ENCODE peak calls at places on chromosomes 7 and 10, in nine cellular contexts. R is uterus, L is tibial nerve, C is transverse colon, K is prostate gland, N is esophagus squamous epithelium, Y is ovary, F is Peyer's patch, E is A549. P is an unnamed sample. For H3K4me1, the result is how much of the 10 kb centered on the place peaks cover.

GRCh38 chr7:129438839-129439640 is 4.8 kb downstream of the STRIP2 start:
- DNase-seq in R (no peak), L (no peak), C (no peak), K (no peak), N (no peak), Y (no peak), F (no peak), E (peak), P (no peak)

GRCh38 chr10:404341-404740 is 269.1 kb downstream of the ZMYND11 start:
- DNase-seq in R (no peak), L (no peak), C (no peak), K (no peak), N (no peak), Y (no peak), F (no peak), E (no peak), P (no peak)

GRCh38 chr7:110983822-110984456 is 107.0 kb upstream of the LRRN3 start:
- DNase-seq in R (no peak), L (no peak), C (no peak), K (no peak), N (no peak), Y (no peak), F (no peak), E (no peak), P (no peak)

GRCh38 chr10:104339469-104340098 is 1.3 kb upstream of the ITPRIP start:
- DNase-seq in R (peak), L (no peak), C (peak), K (peak), N (no peak), Y (peak), F (peak), E (peak), P (no peak)

GRCh38 chr7:69723663-69724062 is 125.4 kb downstream of the AUTS2 start:
- DNase-seq in R (no peak), L (no peak), C (no peak), K (no peak), N (no peak), Y (no peak), F (no peak), E (no peak), P (no peak)

GRCh38 chr7:151299940-151300665 is 41.5 kb upstream of the NUB1 start:
- DNase-seq in R (no peak), L (no peak), C (no peak), K (no peak), N (no peak), Y (no peak), F (no peak), E (no peak), P (no peak)

GRCh38 chr7:144036302-144036858 is 12.4 kb upstream of the OR2A5 start:
- DNase-seq in R (no peak), L (no peak), C (no peak), K (no peak), N (no peak), Y (no peak), F (no peak), E (no peak), P (no peak)

GRCh38 chr7:16778479-16778878 is 24.9 kb downstream of the TSPAN13 start:
- DNase-seq in R (no peak), L (no peak), C (no peak), K (no peak), N (no peak), Y (no peak), F (no peak), E (no peak), P (no peak)

GRCh38 chr7:75967573-75967997 is 26.8 kb downstream of the TMEM120A start:
- DNase-seq in R (peak), L (no peak), C (no peak), K (no peak), N (no peak), Y (peak), F (no peak), E (no peak), P (no peak)

GRCh38 chr7:17706734-17707133 is 233.6 kb downstream of the SNX13 start:
- DNase-seq in R (peak), L (no peak), C (peak), K (peak), N (no peak), Y (peak), F (no peak), E (peak), P (peak)

GRCh38 chr7:106283831-106284515 is 810 bp downstream of the NAMPT start:
- DNase-seq in R (peak), L (peak), C (peak), K (peak), N (no peak), Y (peak), F (peak), E (peak), P (peak)

GRCh38 chr10:89916481-89916880 is 215.1 kb downstream of the KIF20B start:
- DNase-seq in R (no peak), L (no peak), C (no peak), K (no peak), N (no peak), Y (no peak), F (no peak), E (no peak), P (no peak)

GRCh38 chr10:118504044-118504944 is 91.2 kb downstream of the PRLHR start:
- DNase-seq in R (no peak), L (no peak), C (no peak), K (no peak), N (no peak), Y (no peak), F (peak), E (peak), P (no peak)

GRCh38 chr10:5532618-5533097 is 7.9 kb downstream of the CALML3 start:
- DNase-seq in R (no peak), L (no peak), C (peak), K (no peak), N (no peak), Y (no peak), F (peak), E (no peak), P (no peak)

GRCh38 chr10:21069278-21069677 is 172.2 kb upstream of the NEBL start:
- DNase-seq in R (no peak), L (no peak), C (no peak), K (no peak), N (no peak), Y (no peak), F (no peak), E (no peak), P (no peak)

GRCh38 chr10:88932539-88933256 is 19.9 kb downstream of the ACTA2 start:
- DNase-seq in R (peak), L (no peak), C (peak), K (peak), N (no peak), Y (peak), F (peak), E (peak), P (no peak)

GRCh38 chr10:87842776-87843497 is 20.4 kb downstream of the KLLN start:
- DNase-seq in R (no peak), L (no peak), C (no peak), K (no peak), N (no peak), Y (no peak), F (no peak), E (peak), P (no peak)

GRCh38 chr7:151936207-151936606 is 20.0 kb upstream of the GALNTL5 start:
- DNase-seq in R (no peak), L (no peak), C (no peak), K (no peak), N (no peak), Y (no peak), F (no peak), E (no peak), P (no peak)

GRCh38 chr10:47406870-47407648 is 23.0 kb upstream of the ZNF488 start:
- DNase-seq in R (no peak), L (no peak), C (no peak), K (no peak), N (no peak), Y (no peak), F (peak), E (peak), P (no peak)

GRCh38 chr10:42475168-42476098 is 162.9 kb downstream of the ZNF33B start:
- DNase-seq in R (no peak), L (no peak), C (no peak), K (no peak), N (no peak), Y (no peak), F (no peak), E (no peak), P (peak)

GRCh38 chr7:88599528-88599927 is 160.0 kb upstream of the ZNF804B start:
- DNase-seq in R (no peak), L (no peak), C (no peak), K (no peak), N (no peak), Y (no peak), F (no peak), E (no peak), P (no peak)

GRCh38 chr7:94514140-94514889 is 4.7 kb downstream of the CASD1 start:
- DNase-seq in R (no peak), L (no peak), C (no peak), K (no peak), N (no peak), Y (no peak), F (no peak), E (no peak), P (no peak)

GRCh38 chr7:12864470-12865046 is 177.1 kb downstream of the ARL4A start:
- DNase-seq in R (no peak), L (no peak), C (no peak), K (no peak), N (no peak), Y (no peak), F (no peak), E (no peak), P (no peak)

GRCh38 chr7:112537822-112538221 is 57.0 kb downstream of the LSMEM1 start:
- DNase-seq in R (no peak), L (no peak), C (no peak), K (no peak), N (no peak), Y (no peak), F (no peak), E (no peak), P (no peak)

GRCh38 chr7:107938448-107939250 is 47.7 kb downstream of the DLD start:
- DNase-seq in R (peak), L (no peak), C (no peak), K (no peak), N (no peak), Y (peak), F (no peak), E (no peak), P (no peak)

GRCh38 chr7:55280031-55280454 is 85.1 kb upstream of the LANCL2 start:
- DNase-seq in R (peak), L (peak), C (peak), K (peak), N (no peak), Y (peak), F (peak), E (peak), P (peak)

GRCh38 chr7:107694395-107694794 is 33.8 kb downstream of the SLC26A4 start:
- DNase-seq in R (no peak), L (no peak), C (no peak), K (peak), N (no peak), Y (no peak), F (no peak), E (no peak), P (no peak)

GRCh38 chr10:129743738-129744133 is 220.3 kb downstream of the EBF3 start:
- DNase-seq in R (no peak), L (no peak), C (no peak), K (no peak), N (no peak), Y (no peak), F (peak), E (no peak), P (peak)

GRCh38 chr10:60253490-60253889 is 136.2 kb downstream of the ANK3 start:
- DNase-seq in R (no peak), L (no peak), C (no peak), K (no peak), N (no peak), Y (no peak), F (no peak), E (no peak), P (no peak)

GRCh38 chr10:55509168-55509567 is 708.1 kb upstream of the PCDH15 start:
- DNase-seq in R (no peak), L (no peak), C (no peak), K (no peak), N (no peak), Y (no peak), F (no peak), E (no peak), P (no peak)
- TF ChIP-seq CTCF in R (no peak), L (no peak), C (no peak), K (no peak), N (no peak), Y (no peak), F (no peak), E (no peak), P (no peak)

GRCh38 chr10:58746470-58747185 is 234.0 kb downstream of the BICC1 start:
- DNase-seq in R (no peak), L (no peak), C (no peak), K (no peak), N (no peak), Y (no peak), F (no peak), E (no peak), P (no peak)
- TF ChIP-seq POLR2A in R (no peak), L (no peak), C (no peak), K (no peak), N (no peak), Y (no peak), F (no peak), E (no peak), P (no peak)

DNA sequence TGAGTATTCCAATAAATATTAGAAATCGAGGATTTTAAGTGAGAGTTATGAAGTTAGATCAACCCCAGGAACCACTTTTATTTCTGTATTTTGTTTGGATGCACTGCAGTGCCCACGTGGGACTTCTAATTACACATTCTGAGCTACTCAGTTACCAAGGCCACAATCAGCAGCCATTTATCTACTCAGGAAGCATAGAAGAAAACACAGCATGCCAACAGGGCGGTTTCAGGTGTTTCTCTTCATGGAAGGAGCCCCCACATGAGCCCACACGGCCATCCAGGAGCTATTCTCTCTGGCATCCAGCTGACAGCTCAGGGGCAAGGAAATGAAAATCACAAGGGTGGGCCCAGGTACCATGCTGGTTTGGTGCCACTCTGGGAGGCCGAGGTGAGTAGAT is 266.5 kb upstream of the MKLN1 start:
- DNase-seq in R (no peak), L (no peak), C (no peak), K (no peak), N (no peak), Y (no peak), F (no peak), E (no peak), P (no peak)
- H3K4me1 ChIP-seq in R (under half), L (under half), C (under half), K (under half), N (under half), Y (under half), F (under half), E (under half), P (under half)

GRCh38 chr7:28840515-28841125 is 117.5 kb downstream of the TRIL start:
- DNase-seq in R (no peak), L (no peak), C (no peak), K (no peak), N (no peak), Y (no peak), F (no peak), E (no peak), P (no peak)
- TF ChIP-seq CTCF in R (peak), L (peak), C (peak), K (no peak), N (peak), Y (no peak), F (peak), E (peak), P (peak)

P was measured in right lobe of liver.